ENCODE peak calls at places on chromosomes 4 and X, in seven cellular contexts. U is glutamatergic neuron, T is hippocampal formation, Z is GM04504, X is esophagus squamous epithelium, V is ELF-1, D is M059J. C is an unnamed sample.

GRCh38 chrX:150966235-150966634 is 16.9 kb upstream of the HMGB3 start:
- DNase-seq in T (no peak), D (no peak), U (no peak), X (no peak), Z (no peak), V (peak), C (no peak)

GRCh38 chrX:145910017-145910416 is 92.4 kb downstream of the SLITRK2 start:
- DNase-seq in D (no peak), X (no peak), T (peak), V (no peak), Z (no peak), U (no peak), C (no peak)

GRCh38 chr4:139764192-139764591 is 98.6 kb downstream of the MGST2 start:
- DNase-seq in X (no peak), V (no peak), U (no peak), T (no peak), Z (no peak), D (no peak), C (no peak)

GRCh38 chr4:5084911-5085475 is 33.7 kb downstream of the STK32B start:
- DNase-seq in T (no peak), U (no peak), X (no peak), V (no peak), Z (peak), D (peak), C (no peak)

GRCh38 chr4:61555789-61556188 is 355.7 kb downstream of the ADGRL3 start:
- DNase-seq in T (no peak), Z (no peak), U (no peak), X (no peak), V (peak), D (no peak), C (no peak)

GRCh38 chr4:107997001-107997788 is 7.5 kb downstream of the HADH start:
- DNase-seq in Z (peak), X (no peak), T (no peak), V (no peak), U (no peak), D (peak), C (no peak)

GRCh38 chr4:75490155-75490554 is 24.0 kb downstream of the RCHY1 start:
- DNase-seq in U (no peak), X (no peak), D (peak), Z (no peak), V (no peak), T (peak), C (no peak)

GRCh38 chr4:20589436-20589835 is 110.8 kb upstream of the PACRGL start:
- DNase-seq in V (peak), T (no peak), U (no peak), X (no peak), D (peak), Z (no peak), C (no peak)

GRCh38 chrX:22041931-22042530 is 9.9 kb downstream of the PHEX start:
- DNase-seq in U (peak), V (no peak), T (no peak), X (no peak), D (no peak), Z (no peak), C (no peak)

GRCh38 chr4:54005475-54005874 is 58.9 kb downstream of the CHIC2 start:
- DNase-seq in T (no peak), D (peak), X (no peak), V (no peak), U (no peak), Z (no peak), C (no peak)

GRCh38 chr4:25313194-25313895 is 771 bp downstream of the ZCCHC4 start:
- DNase-seq in U (no peak), Z (no peak), D (peak), X (no peak), T (no peak), V (peak), C (no peak)

GRCh38 chr4:176794151-176794550 is 1.4 kb upstream of the VEGFC start:
- DNase-seq in T (no peak), U (no peak), Z (peak), V (no peak), D (peak), X (no peak), C (no peak)

GRCh38 chrX:85611926-85612325 is 232.5 kb upstream of the POF1B start:
- DNase-seq in D (peak), T (no peak), V (no peak), Z (no peak), X (no peak), U (no peak), C (no peak)

GRCh38 chr4:96593422-96593821 is 753.5 kb downstream of the PDHA2 start:
- DNase-seq in Z (no peak), D (peak), U (no peak), V (no peak), T (no peak), X (no peak), C (no peak)

GRCh38 chrX:23776363-23776762 is 6.6 kb upstream of the SAT1 start:
- DNase-seq in T (no peak), D (no peak), U (no peak), X (no peak), Z (no peak), V (no peak), C (no peak)

GRCh38 chr4:83356899-83357661 is 22.4 kb upstream of the HPSE start:
- DNase-seq in D (peak), Z (peak), T (no peak), X (no peak), U (no peak), V (no peak), C (no peak)

GRCh38 chr4:182338059-182338458 is 94.9 kb downstream of the TENM3 start:
- DNase-seq in D (peak), X (no peak), T (no peak), V (no peak), Z (no peak), U (no peak), C (no peak)

GRCh38 chr4:87414806-87415205 is 7.6 kb upstream of the NUDT9 start:
- DNase-seq in D (no peak), X (no peak), T (no peak), V (no peak), Z (no peak), U (no peak), C (no peak)

GRCh38 chrX:67780694-67781109 is 236.9 kb downstream of the AR start:
- DNase-seq in V (no peak), U (no peak), Z (peak), D (peak), T (peak), X (no peak), C (no peak)

GRCh38 chrX:40845331-40845911 is 110.1 kb upstream of the MED14 start:
- DNase-seq in X (no peak), U (no peak), V (peak), T (peak), D (peak), Z (peak), C (no peak)

GRCh38 chr4:154254999-154255398 is 236.6 kb downstream of the DCHS2 start:
- DNase-seq in V (no peak), T (no peak), Z (no peak), D (no peak), U (no peak), X (no peak), C (no peak)

GRCh38 chr4:94488667-94489066 is 36.9 kb downstream of the PDLIM5 start:
- DNase-seq in U (no peak), D (peak), V (peak), X (no peak), Z (peak), T (no peak), C (no peak)

GRCh38 chr4:107559653-107560052 is 160.4 kb downstream of the PAPSS1 start:
- DNase-seq in X (no peak), U (no peak), V (no peak), T (no peak), D (no peak), Z (no peak), C (no peak)